ENCODE peak calls at places on chromosome 5, in six cellular contexts. H is fibroblast of mammary gland, A is trophoblast cell, X is Caco-2, T is mesendoderm, F is SK-N-SH. Z is an unnamed sample.

GRCh38 chr5:137310051-137310730 is 188.9 kb downstream of the SPOCK1 start:
- DNase-seq in H (peak; percentile 95), X (no peak), A (peak; percentile 92), T (peak; percentile 42), F (no peak), Z (no peak)

GRCh38 chr5:146448783-146449519 is 1.8 kb downstream of the TCERG1 start:
- DNase-seq in A (no peak), H (no peak), X (no peak), T (no peak), F (no peak), Z (no peak)

GRCh38 chr5:59276886-59277514 is 616.5 kb downstream of the PDE4D start:
- DNase-seq in F (no peak), T (no peak), H (peak; percentile 11), A (no peak), X (no peak), Z (no peak)

GRCh38 chr5:38650540-38651275 is 94.3 kb upstream of the LIFR start:
- DNase-seq in F (no peak), H (peak; percentile 50), X (no peak), A (peak; percentile 40), T (no peak), Z (peak; percentile 62)

GRCh38 chr5:2758632-2759031 is 7.2 kb upstream of the IRX2 start:
- DNase-seq in T (no peak), X (no peak), H (no peak), A (peak; percentile 71), F (no peak), Z (no peak)

GRCh38 chr5:140634103-140634502 is 1.1 kb upstream of the CD14 start:
- DNase-seq in T (no peak), F (no peak), H (no peak), A (no peak), X (no peak), Z (no peak)

GRCh38 chr5:2375796-2376195 is 375.7 kb downstream of the IRX2 start:
- DNase-seq in A (no peak), X (no peak), F (no peak), T (no peak), H (no peak), Z (no peak)

GRCh38 chr5:128195316-128195715 is 111.8 kb downstream of the SLC12A2 start:
- DNase-seq in T (no peak), X (no peak), H (no peak), F (no peak), A (no peak), Z (no peak)

GRCh38 chr5:77367733-77368132 is 124.4 kb downstream of the WDR41 start:
- DNase-seq in T (peak; percentile 23), H (peak; percentile 61), F (no peak), X (no peak), A (peak; percentile 59), Z (no peak)

GRCh38 chr5:1445895-1446601 is 808 bp upstream of the SLC6A3 start:
- DNase-seq in H (no peak), A (peak; percentile 8), X (no peak), T (peak; percentile 28), F (no peak), Z (peak; percentile 76)

GRCh38 chr5:61394078-61394701 is 62.1 kb downstream of the ZSWIM6 start:
- DNase-seq in H (peak; percentile 76), T (no peak), F (no peak), X (no peak), A (no peak), Z (no peak)

GRCh38 chr5:80193421-80193820 is 62.4 kb downstream of the SERINC5 start:
- DNase-seq in H (no peak), A (no peak), T (no peak), X (no peak), F (no peak), Z (no peak)

DNA sequence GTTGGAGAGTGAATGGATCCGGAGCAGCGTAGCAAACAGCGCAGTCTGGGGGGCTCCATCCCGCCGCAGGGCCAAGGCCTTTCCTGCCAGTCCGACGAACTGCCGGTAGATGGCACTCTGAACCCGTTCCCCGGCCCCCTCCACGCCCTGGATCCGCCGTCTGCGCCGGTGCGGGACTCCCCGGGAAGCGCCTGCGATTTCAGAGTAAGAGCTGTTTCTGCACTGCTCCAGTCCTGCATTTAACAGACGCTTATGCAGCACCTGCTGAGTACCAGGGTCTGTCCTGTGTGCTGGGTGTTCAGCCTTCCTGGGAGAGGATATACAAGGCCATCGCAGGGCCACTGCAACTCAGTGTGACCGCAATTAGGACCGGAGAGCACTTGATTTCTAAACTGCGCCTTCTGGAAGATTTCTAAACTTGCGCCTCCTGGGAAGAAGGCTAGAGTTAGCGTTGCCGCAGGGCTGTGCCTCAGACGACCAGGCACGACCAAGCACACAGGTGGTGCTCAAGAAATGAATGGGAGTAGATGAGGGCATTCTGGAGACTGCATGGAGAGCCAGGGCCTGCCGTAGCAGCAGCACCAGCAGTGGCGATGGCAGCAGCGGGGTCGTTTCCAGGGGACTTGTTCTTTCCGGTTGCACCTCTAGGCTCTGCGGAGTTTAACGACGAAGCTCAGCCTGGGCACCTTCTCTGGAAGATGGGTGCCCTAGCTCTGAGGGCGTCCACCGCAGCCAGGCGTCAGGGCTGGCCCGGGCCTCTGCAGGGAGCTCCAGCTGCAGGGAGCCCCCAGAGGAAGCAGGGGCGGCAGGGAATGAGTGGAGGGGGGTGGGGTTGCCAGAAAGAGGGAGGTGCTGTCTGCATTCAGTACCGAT is 14.3 kb upstream of the TIFAB start:
- DNase-seq in T (peak; percentile 76), F (peak; percentile 94), X (peak; percentile 77), H (peak; percentile 53), A (peak; percentile 67), Z (peak; percentile 95)
- H3K4me3 ChIP-seq in T (no peak overlapping the region), F (no peak overlapping the region), X (no peak overlapping the region), H (no peak overlapping the region), A (no peak overlapping the region), Z (peak overlapping the region; percentile 77)

DNA sequence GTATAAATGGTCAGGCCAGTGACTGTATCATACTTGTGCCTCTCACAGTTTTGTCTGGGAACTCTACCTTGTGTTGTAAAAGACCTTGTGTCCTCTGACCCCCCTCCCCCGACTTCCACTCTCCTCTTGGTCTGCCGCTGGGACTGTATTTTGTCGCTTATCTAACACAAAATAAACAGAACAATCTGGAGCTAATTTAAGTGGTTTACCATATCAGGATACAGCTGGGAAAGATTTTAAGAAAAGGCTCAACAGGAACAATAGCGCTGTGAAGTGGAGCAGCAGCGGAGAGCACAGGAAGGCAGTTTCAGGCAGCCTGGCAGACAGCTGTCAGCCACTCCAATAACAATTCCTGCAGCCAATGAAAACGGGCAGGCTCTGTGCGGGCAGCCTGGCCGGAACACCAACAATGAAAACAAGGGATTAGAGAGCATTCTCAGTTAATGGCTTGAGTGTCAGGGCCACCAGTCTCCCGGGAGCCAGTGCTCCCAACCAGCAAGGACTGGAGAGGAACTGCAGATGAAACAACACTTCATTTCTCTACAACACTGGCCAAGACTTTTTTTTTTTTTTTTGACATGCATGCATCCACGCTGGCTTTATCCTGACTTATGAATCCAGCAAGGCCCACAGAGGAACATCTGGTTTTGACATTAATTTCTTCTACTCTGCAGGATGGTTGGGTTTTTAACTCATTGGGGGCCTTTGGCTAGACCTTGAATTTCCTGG is 76.8 kb downstream of the ARSB start:
- DNase-seq in F (peak; percentile 69), X (peak; percentile 47), T (peak; percentile 90), A (no peak), H (peak; percentile 57), Z (peak; percentile 92)
- H3K4me3 ChIP-seq in F (peak overlapping the region; percentile 22), X (peak overlapping the region; percentile 16), T (no peak overlapping the region), A (no peak overlapping the region), H (peak overlapping the region; percentile 30), Z (peak overlapping the region; percentile 66)

DNA sequence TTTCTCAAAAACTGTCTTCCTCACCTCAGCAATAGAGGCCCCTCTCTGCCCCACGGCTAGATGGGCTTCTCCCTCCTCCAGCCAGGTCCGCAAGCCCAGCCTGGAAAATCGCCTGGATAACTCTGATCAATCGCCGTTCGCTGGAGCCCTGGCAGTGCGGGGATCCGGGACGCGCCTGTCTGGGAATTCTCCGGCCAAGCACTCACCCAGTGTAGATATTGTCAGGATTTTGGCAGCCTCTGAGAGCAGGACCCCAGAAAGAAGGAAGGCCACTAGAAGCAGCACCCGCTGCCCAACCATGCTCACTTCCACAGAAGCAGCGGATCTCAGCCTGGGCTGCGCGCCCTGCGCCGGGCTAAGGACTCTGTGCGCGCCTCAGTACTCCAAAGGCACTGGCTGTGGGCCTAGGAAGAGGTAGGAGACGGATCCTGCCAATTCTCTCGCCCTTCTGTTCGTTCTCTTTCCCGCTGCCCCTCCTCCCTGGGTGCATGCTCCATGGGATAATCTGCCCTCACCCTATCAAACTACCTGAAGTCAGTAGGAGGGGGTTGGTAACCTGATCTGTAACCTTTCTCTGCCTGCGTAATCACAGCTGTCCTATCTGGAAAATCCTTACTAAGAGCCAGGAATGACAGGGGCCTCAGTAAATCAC is at the start of gene UGT3A1:
- DNase-seq in H (no peak), X (no peak), A (no peak), T (peak; percentile 94), F (no peak), Z (peak; percentile 94)
- H3K4me3 ChIP-seq in H (no peak within 1 kb of the TSS), X (no peak within 1 kb of the TSS), A (peak within 1 kb of the TSS; percentile 1), T (peak within 1 kb of the TSS; percentile 41), F (no peak within 1 kb of the TSS), Z (peak within 1 kb of the TSS; percentile 84)

DNA sequence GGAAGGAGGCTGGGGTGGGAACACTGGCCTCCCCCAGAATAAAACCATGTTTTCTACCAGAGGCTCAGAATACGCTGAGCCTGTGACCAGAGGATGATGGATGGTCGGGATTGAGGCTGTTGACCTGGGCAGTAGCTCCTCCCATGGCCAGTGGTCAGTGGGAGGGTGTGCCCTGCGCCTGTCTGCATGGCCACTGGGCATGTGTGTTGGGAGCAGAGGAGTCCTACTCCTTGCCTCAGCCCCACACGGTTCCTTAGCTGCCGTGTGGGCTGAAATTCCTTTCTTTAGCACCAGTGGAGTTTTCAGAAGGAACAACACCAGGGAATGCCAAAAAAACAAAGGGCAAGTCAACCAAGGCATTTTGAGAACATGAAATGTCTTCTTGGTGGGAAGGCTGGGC is 8.5 kb upstream of the RMND5B start:
- DNase-seq in T (no peak), F (no peak), X (no peak), H (no peak), A (no peak), Z (no peak)
- H3K4me3 ChIP-seq in T (no peak overlapping the region), F (no peak overlapping the region), X (no peak overlapping the region), H (no peak overlapping the region), A (no peak overlapping the region), Z (no peak overlapping the region)

GRCh38 chr5:67012241-67012640 is 184.4 kb downstream of the CD180 start:
- DNase-seq in A (peak; percentile 21), X (no peak), T (no peak), F (no peak), H (peak; percentile 66), Z (no peak)

GRCh38 chr5:67013719-67014118 is 182.9 kb downstream of the CD180 start:
- DNase-seq in T (no peak), H (no peak), F (no peak), X (no peak), A (no peak), Z (no peak)

GRCh38 chr5:67010684-67011409 is 185.8 kb downstream of the CD180 start:
- DNase-seq in X (no peak), T (no peak), A (no peak), H (peak; percentile 95), F (no peak), Z (no peak)

GRCh38 chr5:67009028-67009427 is 187.6 kb downstream of the CD180 start:
- DNase-seq in A (no peak), H (no peak), X (no peak), F (no peak), T (no peak), Z (no peak)

GRCh38 chr5:67011422-67011821 is 185.2 kb downstream of the CD180 start:
- DNase-seq in X (no peak), F (no peak), T (no peak), H (no peak), A (no peak), Z (no peak)
- H3K4me3 ChIP-seq in X (no peak overlapping the region), F (peak overlapping the region; percentile 6), T (no peak overlapping the region), H (no peak overlapping the region), A (no peak overlapping the region), Z (no peak overlapping the region)

Z was measured in endodermal cell.